ENCODE peak calls at places on chromosome 14, in six cellular contexts. One of them, this sample, is unnamed.

GRCh38 chr14:90536092-90536491 is 139.3 kb downstream of the CALM1 start:
- DNase-seq in GM12891: no peak
- DNase-seq in GM12878: no peak
- DNase-seq in HepG2: no peak
- DNase-seq in K562: no peak
- DNase-seq in H1: no peak
- DNase-seq in this sample: no peak

GRCh38 chr14:71328183-71328582 is 420.9 kb downstream of the PCNX1 start:
- DNase-seq in GM12891: no peak
- DNase-seq in GM12878: peak
- DNase-seq in HepG2: no peak
- DNase-seq in K562: no peak
- DNase-seq in H1: no peak
- DNase-seq in this sample: no peak

GRCh38 chr14:28707814-28708213 is 58.8 kb upstream of the FOXG1 start:
- DNase-seq in GM12891: no peak
- DNase-seq in GM12878: no peak
- DNase-seq in HepG2: no peak
- DNase-seq in K562: no peak
- DNase-seq in H1: no peak
- DNase-seq in this sample: no peak

GRCh38 chr14:99148861-99149610 is 123.0 kb downstream of the BCL11B start:
- DNase-seq in GM12891: no peak
- DNase-seq in GM12878: no peak
- DNase-seq in HepG2: no peak
- DNase-seq in K562: no peak
- DNase-seq in H1: no peak
- DNase-seq in this sample: no peak

GRCh38 chr14:101289230-101289690 is 272.0 kb upstream of the DIO3 start:
- DNase-seq in GM12891: no peak
- DNase-seq in GM12878: no peak
- DNase-seq in HepG2: peak
- DNase-seq in K562: no peak
- DNase-seq in H1: no peak
- DNase-seq in this sample: no peak

GRCh38 chr14:25259470-25259869 is 209.5 kb upstream of the STXBP6 start:
- DNase-seq in GM12891: no peak
- DNase-seq in GM12878: no peak
- DNase-seq in HepG2: no peak
- DNase-seq in K562: no peak
- DNase-seq in H1: no peak
- DNase-seq in this sample: no peak

GRCh38 chr14:21039585-21040369 is 2.4 kb upstream of the RNASE7 start:
- DNase-seq in GM12891: peak
- DNase-seq in GM12878: no peak
- DNase-seq in HepG2: peak
- DNase-seq in K562: no peak
- DNase-seq in H1: no peak
- DNase-seq in this sample: no peak

GRCh38 chr14:71665157-71665556 is 267.1 kb upstream of the RGS6 start:
- DNase-seq in GM12891: no peak
- DNase-seq in GM12878: no peak
- DNase-seq in HepG2: no peak
- DNase-seq in K562: no peak
- DNase-seq in H1: no peak
- DNase-seq in this sample: no peak

GRCh38 chr14:91413547-91414474 is 3.8 kb downstream of the CCDC88C start:
- DNase-seq in GM12891: no peak
- DNase-seq in GM12878: no peak
- DNase-seq in HepG2: no peak
- DNase-seq in K562: no peak
- DNase-seq in H1: peak
- DNase-seq in this sample: no peak

GRCh38 chr14:20455355-20456300 is 602 bp downstream of the APEX1 start:
- DNase-seq in GM12891: no peak
- DNase-seq in GM12878: no peak
- DNase-seq in HepG2: no peak
- DNase-seq in K562: peak
- DNase-seq in H1: no peak
- DNase-seq in this sample: no peak

GRCh38 chr14:36519431-36520321 is at the start of gene NKX2-1:
- DNase-seq in GM12891: no peak
- DNase-seq in GM12878: no peak
- DNase-seq in HepG2: no peak
- DNase-seq in K562: no peak
- DNase-seq in H1: no peak
- DNase-seq in this sample: no peak

GRCh38 chr14:89427426-89428162 is 10.6 kb upstream of the FOXN3 start:
- DNase-seq in GM12891: no peak
- DNase-seq in GM12878: no peak
- DNase-seq in HepG2: no peak
- DNase-seq in K562: no peak
- DNase-seq in H1: no peak
- DNase-seq in this sample: no peak

GRCh38 chr14:95456281-95456680 is 60.2 kb downstream of the SYNE3 start:
- DNase-seq in GM12891: no peak
- DNase-seq in GM12878: no peak
- DNase-seq in HepG2: no peak
- DNase-seq in K562: no peak
- DNase-seq in H1: no peak
- DNase-seq in this sample: no peak

GRCh38 chr14:73764881-73765280 is 50.7 kb upstream of the PNMA1 start:
- DNase-seq in GM12891: no peak
- DNase-seq in GM12878: no peak
- DNase-seq in HepG2: no peak
- DNase-seq in K562: no peak
- DNase-seq in H1: no peak
- DNase-seq in this sample: no peak

GRCh38 chr14:99604766-99605298 is 825 bp upstream of the CCDC85C start:
- DNase-seq in GM12891: no peak
- DNase-seq in GM12878: no peak
- DNase-seq in HepG2: no peak
- DNase-seq in K562: peak
- DNase-seq in H1: no peak
- DNase-seq in this sample: peak

GRCh38 chr14:72549848-72550247 is 344.1 kb downstream of the DPF3 start:
- DNase-seq in GM12891: no peak
- DNase-seq in GM12878: no peak
- DNase-seq in HepG2: no peak
- DNase-seq in K562: no peak
- DNase-seq in H1: no peak
- DNase-seq in this sample: no peak

GRCh38 chr14:89420502-89420901 is 3.5 kb upstream of the FOXN3 start:
- DNase-seq in GM12891: no peak
- DNase-seq in GM12878: no peak
- DNase-seq in HepG2: peak
- DNase-seq in K562: no peak
- DNase-seq in H1: no peak
- DNase-seq in this sample: no peak

GRCh38 chr14:63493246-63493645 is 49.9 kb downstream of the PPP2R5E start:
- DNase-seq in GM12891: no peak
- DNase-seq in GM12878: no peak
- DNase-seq in HepG2: no peak
- DNase-seq in K562: no peak
- DNase-seq in H1: no peak
- DNase-seq in this sample: no peak

GRCh38 chr14:96673706-96674105 is 123.5 kb upstream of the VRK1 start:
- DNase-seq in GM12891: no peak
- DNase-seq in GM12878: no peak
- DNase-seq in HepG2: no peak
- DNase-seq in K562: no peak
- DNase-seq in H1: no peak
- DNase-seq in this sample: no peak

GRCh38 chr14:96674121-96674520 is 123.1 kb upstream of the VRK1 start:
- DNase-seq in GM12891: no peak
- DNase-seq in GM12878: no peak
- DNase-seq in HepG2: no peak
- DNase-seq in K562: no peak
- DNase-seq in H1: no peak
- DNase-seq in this sample: no peak

GRCh38 chr14:96681826-96682225 is 115.4 kb upstream of the VRK1 start:
- DNase-seq in GM12891: no peak
- DNase-seq in GM12878: no peak
- DNase-seq in HepG2: no peak
- DNase-seq in K562: no peak
- DNase-seq in H1: no peak
- DNase-seq in this sample: no peak

GRCh38 chr14:96671218-96671617 is 126.0 kb upstream of the VRK1 start:
- DNase-seq in GM12891: no peak
- DNase-seq in GM12878: no peak
- DNase-seq in HepG2: no peak
- DNase-seq in K562: no peak
- DNase-seq in H1: no peak
- DNase-seq in this sample: no peak

GRCh38 chr14:96676161-96676560 is 121.0 kb upstream of the VRK1 start:
- DNase-seq in GM12891: no peak
- DNase-seq in GM12878: no peak
- DNase-seq in HepG2: no peak
- DNase-seq in K562: no peak
- DNase-seq in H1: no peak
- DNase-seq in this sample: no peak
- TF ChIP-seq TAF1 in GM12891: no peak
- TF ChIP-seq TAF1 in GM12878: no peak
- TF ChIP-seq TAF1 in HepG2: no peak
- TF ChIP-seq TAF1 in K562: no peak
- TF ChIP-seq TAF1 in H1: no peak
- TF ChIP-seq TAF1 in this sample: no peak

GRCh38 chr14:74905595-74906142 is 17.4 kb downstream of the RPS6KL1 start:
- DNase-seq in GM12891: peak
- DNase-seq in GM12878: no peak
- DNase-seq in HepG2: peak
- DNase-seq in K562: peak
- DNase-seq in H1: no peak
- DNase-seq in this sample: peak

GRCh38 chr14:74908861-74909341 is 14.2 kb downstream of the RPS6KL1 start:
- DNase-seq in GM12891: no peak
- DNase-seq in GM12878: no peak
- DNase-seq in HepG2: no peak
- DNase-seq in K562: no peak
- DNase-seq in H1: no peak
- DNase-seq in this sample: no peak

GRCh38 chr14:74907744-74908143 is 15.3 kb downstream of the RPS6KL1 start:
- DNase-seq in GM12891: no peak
- DNase-seq in GM12878: no peak
- DNase-seq in HepG2: no peak
- DNase-seq in K562: no peak
- DNase-seq in H1: no peak
- DNase-seq in this sample: no peak

GRCh38 chr14:74904623-74905503 is 18.2 kb downstream of the RPS6KL1 start:
- DNase-seq in GM12891: no peak
- DNase-seq in GM12878: no peak
- DNase-seq in HepG2: no peak
- DNase-seq in K562: no peak
- DNase-seq in H1: no peak
- DNase-seq in this sample: no peak

GRCh38 chr14:74906923-74907620 is 16.0 kb downstream of the RPS6KL1 start:
- DNase-seq in GM12891: no peak
- DNase-seq in GM12878: no peak
- DNase-seq in HepG2: no peak
- DNase-seq in K562: no peak
- DNase-seq in H1: no peak
- DNase-seq in this sample: no peak
- TF ChIP-seq POLR2A in GM12891: no peak
- TF ChIP-seq POLR2A in GM12878: peak
- TF ChIP-seq POLR2A in HepG2: no peak
- TF ChIP-seq POLR2A in K562: peak
- TF ChIP-seq POLR2A in H1: no peak
- TF ChIP-seq POLR2A in this sample: no peak

DNA sequence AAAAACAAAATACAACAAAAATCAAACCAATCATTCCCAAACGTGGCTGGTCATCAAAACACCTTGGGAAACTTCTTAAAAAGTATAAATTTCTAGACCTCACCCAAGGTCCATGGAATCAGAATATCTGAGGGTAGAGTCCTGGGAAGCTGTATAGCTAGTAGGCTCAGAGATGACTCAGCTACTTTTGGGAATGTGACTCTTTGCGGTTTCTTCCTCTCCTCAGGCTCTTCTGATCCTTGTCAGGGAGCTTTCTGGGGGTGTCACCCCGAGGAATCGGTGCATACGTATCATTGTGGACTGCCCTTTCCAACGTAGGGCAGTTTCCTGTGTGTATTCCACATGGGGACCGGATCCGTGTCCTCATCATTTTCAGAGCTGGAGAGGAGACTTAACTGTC is 14.8 kb downstream of the JDP2 start:
- DNase-seq in GM12891: no peak
- DNase-seq in GM12878: no peak
- DNase-seq in HepG2: no peak
- DNase-seq in K562: peak
- DNase-seq in H1: no peak
- DNase-seq in this sample: no peak
- TF ChIP-seq TAF1 in GM12891: no peak
- TF ChIP-seq TAF1 in GM12878: no peak
- TF ChIP-seq TAF1 in HepG2: no peak
- TF ChIP-seq TAF1 in K562: no peak
- TF ChIP-seq TAF1 in H1: no peak
- TF ChIP-seq TAF1 in this sample: no peak

GRCh38 chr14:67357583-67358354 is 1.8 kb downstream of the ATP6V1D start:
- DNase-seq in GM12891: no peak
- DNase-seq in GM12878: no peak
- DNase-seq in HepG2: no peak
- DNase-seq in K562: peak
- DNase-seq in H1: no peak
- DNase-seq in this sample: no peak

GRCh38 chr14:67360469-67361206 is 510 bp downstream of the EIF2S1 start:
- DNase-seq in GM12891: no peak
- DNase-seq in GM12878: no peak
- DNase-seq in HepG2: peak
- DNase-seq in K562: no peak
- DNase-seq in H1: no peak
- DNase-seq in this sample: no peak

GRCh38 chr14:67358914-67359313 is 690 bp downstream of the ATP6V1D start:
- DNase-seq in GM12891: no peak
- DNase-seq in GM12878: no peak
- DNase-seq in HepG2: no peak
- DNase-seq in K562: no peak
- DNase-seq in H1: no peak
- DNase-seq in this sample: no peak

GRCh38 chr14:67359319-67359774 is 257 bp downstream of the ATP6V1D start:
- DNase-seq in GM12891: no peak
- DNase-seq in GM12878: no peak
- DNase-seq in HepG2: peak
- DNase-seq in K562: peak
- DNase-seq in H1: no peak
- DNase-seq in this sample: no peak

DNA sequence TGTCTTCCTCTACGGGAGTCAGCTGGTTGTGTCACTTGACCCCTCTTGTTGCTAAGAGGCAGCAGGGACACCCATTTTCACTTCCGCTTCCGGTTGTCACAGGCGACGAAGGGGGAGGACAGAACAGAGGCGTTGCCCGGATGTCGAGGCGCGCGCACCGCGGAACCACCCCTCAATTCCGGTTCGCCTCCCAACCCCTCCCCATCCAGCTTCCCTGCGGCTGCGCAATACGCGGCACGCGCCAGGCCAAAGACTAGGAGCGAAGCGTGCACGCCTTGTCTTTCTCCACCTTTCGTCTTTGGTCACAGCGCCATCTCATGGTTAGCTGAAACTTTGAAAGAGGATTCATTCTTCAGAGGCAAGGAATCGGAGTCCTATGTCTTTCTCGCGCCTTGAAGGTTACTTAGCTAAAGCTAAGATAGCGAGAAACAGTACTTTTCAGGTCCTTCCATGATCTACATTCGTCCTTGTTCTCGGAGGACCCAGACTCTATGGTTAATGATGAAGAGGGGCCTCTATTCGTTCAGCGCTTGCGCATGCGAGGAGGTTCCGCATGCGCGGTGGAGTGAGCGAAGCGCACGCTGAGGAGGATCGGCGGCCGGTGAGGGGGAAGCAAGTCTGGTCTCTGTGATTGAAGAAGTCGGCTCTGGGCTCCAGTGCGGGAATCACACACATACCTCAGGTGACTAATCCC is at the start of the genes ATP6V1D and EIF2S1:
- DNase-seq in GM12891: peak
- DNase-seq in GM12878: peak
- DNase-seq in HepG2: peak
- DNase-seq in K562: peak
- DNase-seq in H1: peak
- DNase-seq in this sample: peak
- TF ChIP-seq POLR2A in GM12891: peak
- TF ChIP-seq POLR2A in GM12878: peak
- TF ChIP-seq POLR2A in HepG2: peak
- TF ChIP-seq POLR2A in K562: peak
- TF ChIP-seq POLR2A in H1: peak
- TF ChIP-seq POLR2A in this sample: peak